ENCODE peak calls at places on chromosomes 7 and 10, in nine cellular contexts. O, C, H, F, A, B, K, M and Z are unnamed samples.

GRCh38 chr10:13372524-13372923 is 24.4 kb upstream of the SEPHS1 start:
- DNase-seq in O (no peak), C (no peak), H (no peak), F (no peak), A (no peak), B (no peak), K (no peak), M (no peak), Z (no peak)

GRCh38 chr7:106048621-106049020 is 63.5 kb downstream of the SYPL1 start:
- DNase-seq in O (no peak), C (no peak), H (no peak), F (no peak), A (no peak), B (no peak), K (no peak), M (no peak), Z (no peak)

GRCh38 chr7:15524077-15524476 is 37.7 kb downstream of the AGMO start:
- DNase-seq in O (no peak), C (no peak), H (no peak), F (no peak), A (no peak), B (no peak), K (no peak), M (no peak), Z (no peak)

GRCh38 chr7:13312327-13312726 is 624.9 kb downstream of the ARL4A start:
- DNase-seq in O (no peak), C (no peak), H (no peak), F (no peak), A (no peak), B (no peak), K (peak; percentile 67), M (no peak), Z (no peak)

GRCh38 chr10:29816801-29817558 is 182.2 kb upstream of the SVIL start:
- DNase-seq in O (peak; percentile 12), C (no peak), H (no peak), F (no peak), A (no peak), B (no peak), K (no peak), M (no peak), Z (no peak)

GRCh38 chr7:116495737-116496136 is 3.8 kb upstream of the CAV2 start:
- DNase-seq in O (no peak), C (no peak), H (no peak), F (no peak), A (peak; percentile 79), B (peak; percentile 66), K (no peak), M (no peak), Z (peak; percentile 60)

GRCh38 chr7:8436965-8437364 is 3.6 kb downstream of the NXPH1 start:
- DNase-seq in O (no peak), C (no peak), H (no peak), F (peak; percentile 75), A (peak; percentile 29), B (no peak), K (peak; percentile 95), M (peak; percentile 72), Z (peak; percentile 48)

GRCh38 chr10:14696763-14697321 is 77.9 kb downstream of the FAM107B start:
- DNase-seq in O (no peak), C (no peak), H (no peak), F (no peak), A (no peak), B (no peak), K (no peak), M (no peak), Z (no peak)

GRCh38 chr7:128862571-128863432 is at the start of gene ATP6V1F:
- DNase-seq in O (peak; percentile 97), C (peak; percentile 99), H (peak; percentile 96), F (peak; percentile 98), A (peak; percentile 97), B (peak; percentile 94), K (peak; percentile 100), M (peak; percentile 99), Z (peak; percentile 98)

GRCh38 chr7:23277359-23277989 is 21.7 kb upstream of the MALSU1 start:
- DNase-seq in O (no peak), C (no peak), H (peak; percentile 57), F (peak; percentile 81), A (peak; percentile 55), B (peak; percentile 65), K (peak; percentile 72), M (peak; percentile 50), Z (peak; percentile 76)

GRCh38 chr7:110205899-110206298 is 885.0 kb upstream of the LRRN3 start:
- DNase-seq in O (no peak), C (no peak), H (peak; percentile 6), F (no peak), A (no peak), B (no peak), K (no peak), M (no peak), Z (no peak)

DNA sequence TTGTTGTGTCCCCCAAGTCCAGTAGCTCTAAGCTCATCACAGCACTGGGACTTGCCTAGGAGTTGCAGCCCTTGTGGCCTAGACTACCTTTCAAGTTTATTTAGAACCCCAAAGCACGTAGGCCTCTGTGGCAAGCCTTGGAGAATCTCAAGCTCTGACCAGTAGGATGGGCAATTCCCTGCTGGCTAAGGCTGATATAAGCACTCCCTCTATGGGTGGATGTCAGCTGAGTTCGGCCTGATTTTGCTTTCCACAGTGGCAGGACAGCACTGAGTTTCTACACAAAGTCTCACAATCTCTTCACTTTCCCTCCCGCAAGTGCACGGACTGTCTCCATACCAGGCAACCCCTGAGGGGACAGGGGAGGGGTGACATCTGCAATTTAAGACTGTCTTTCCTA is 886.4 kb upstream of the LRRN3 start:
- DNase-seq in O (no peak), C (no peak), H (peak; percentile 22), F (peak; percentile 2), A (peak; percentile 2), B (no peak), K (peak; percentile 76), M (no peak), Z (peak; percentile 11)
- TF ChIP-seq CTCF in O (no peak), C (no peak), H (peak; percentile 64), F (peak; percentile 7), A (peak; percentile 43), B (no peak), K (peak; percentile 79), M (no peak), Z (peak; percentile 39)

GRCh38 chr7:142104550-142105527 is 6.7 kb upstream of the MGAM2 start:
- DNase-seq in O (no peak), C (no peak), H (no peak), F (no peak), A (peak; percentile 56), B (no peak), K (no peak), M (peak; percentile 56), Z (peak; percentile 92)
- H3K4me3 ChIP-seq in O (no peak overlapping the region), C (no peak overlapping the region), H (no peak overlapping the region), F (no peak overlapping the region), A (peak overlapping the region; percentile 37), B (no peak overlapping the region), K (no peak overlapping the region), M (no peak overlapping the region), Z (no peak overlapping the region)

DNA sequence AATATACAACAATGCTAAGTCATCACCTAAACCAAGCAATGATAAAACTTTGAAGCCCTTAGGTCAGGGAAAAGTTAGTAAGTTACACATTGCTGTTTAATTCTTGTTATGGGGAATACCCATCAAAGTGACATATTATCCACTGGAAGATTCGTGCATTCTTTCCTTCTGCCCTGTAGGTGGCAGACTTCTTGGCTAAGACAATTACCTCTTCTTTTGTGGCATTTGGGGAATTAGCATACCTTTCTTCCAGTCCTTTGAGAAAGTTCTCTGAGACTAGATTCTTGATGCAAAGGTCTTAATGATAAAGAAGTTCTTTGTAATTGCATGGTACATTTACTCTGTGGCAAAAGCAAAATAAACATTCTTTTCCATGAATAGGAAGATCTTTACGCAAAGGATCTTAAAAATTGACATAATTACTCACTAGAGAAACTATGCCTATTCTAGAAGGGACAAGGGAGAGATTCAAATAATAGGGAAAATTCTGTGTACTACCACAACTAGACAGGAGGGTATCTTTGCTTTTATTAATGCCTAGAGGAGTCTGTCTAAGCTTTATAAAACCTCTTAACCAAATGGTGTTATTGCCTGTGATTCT is 395.9 kb downstream of the GRM8 start:
- DNase-seq in O (no peak), C (no peak), H (no peak), F (peak; percentile 18), A (peak; percentile 16), B (no peak), K (no peak), M (no peak), Z (peak; percentile 35)
- TF ChIP-seq CTCF in O (no peak), C (peak; percentile 15), H (peak; percentile 65), F (peak; percentile 58), A (peak; percentile 71), B (peak; percentile 15), K (peak; percentile 85), M (no peak), Z (peak; percentile 74)

DNA sequence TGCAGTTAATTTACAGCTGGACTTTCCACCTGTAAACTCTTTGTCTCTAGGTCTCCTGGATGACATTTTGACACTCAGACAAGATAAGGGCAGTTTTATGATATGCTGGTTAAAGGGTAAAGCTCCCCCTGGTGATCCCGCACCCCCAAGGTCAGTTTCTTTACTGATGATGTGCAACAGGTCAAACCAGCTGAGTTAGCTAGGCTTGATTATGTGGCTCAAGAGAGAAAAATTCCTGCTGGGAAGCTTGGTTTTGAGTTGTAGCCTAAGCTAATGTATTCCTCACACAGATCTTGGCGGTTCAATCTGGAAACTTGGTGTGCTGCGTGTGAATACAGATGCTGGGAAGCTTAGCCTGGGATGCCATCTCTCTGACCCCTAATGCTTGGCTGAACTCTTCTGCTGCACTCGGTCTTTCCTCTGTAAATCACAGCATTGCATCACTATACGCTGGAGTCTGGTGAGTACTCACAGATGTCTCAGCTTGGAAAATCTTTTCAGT is 11.4 kb upstream of the AKR1D1 start:
- DNase-seq in O (no peak), C (no peak), H (peak; percentile 1), F (no peak), A (peak; percentile 40), B (peak; percentile 69), K (peak; percentile 47), M (peak; percentile 2), Z (peak; percentile 27)
- H3K4me3 ChIP-seq in O (no peak overlapping the region), C (no peak overlapping the region), H (no peak overlapping the region), F (no peak overlapping the region), A (no peak overlapping the region), B (no peak overlapping the region), K (no peak overlapping the region), M (no peak overlapping the region), Z (no peak overlapping the region)